ENCODE peak calls at places on chromosomes 13 and 19, in ten cellular contexts. X is adipocyte; M is Caco-2; G is naive thymus-derived CD4-positive, alpha-beta T cell; D is left ventricle myocardium inferior; C is sigmoid colon; H is psoas muscle; R is heart right ventricle; I is Karpas-422; S is ascending aorta. A is an unnamed sample. For H3K27me3, the result is how much of the 10 kb centered on the place peaks cover.

GRCh38 chr13:60509601-60510386 is 112.8 kb downstream of the TDRD3 start:
- DNase-seq in X (peak), M (no peak), G (no peak), D (no peak), C (no peak), H (no peak), R (no peak), I (no peak), S (no peak), A (peak)

GRCh38 chr19:19488041-19488874 is 27.1 kb downstream of the TSSK6 start:
- DNase-seq in X (no peak), M (no peak), G (no peak), D (no peak), C (no peak), H (peak), R (no peak), I (no peak), S (no peak), A (no peak)

GRCh38 chr13:113616991-113617749 is 32.6 kb downstream of the TFDP1 start:
- DNase-seq in X (peak), M (no peak), G (no peak), D (no peak), C (no peak), H (no peak), R (no peak), I (no peak), S (no peak), A (peak)

GRCh38 chr19:11659612-11660011 is 62.3 kb downstream of the ZNF627 start:
- DNase-seq in X (peak), M (peak), G (no peak), D (no peak), C (no peak), H (no peak), R (no peak), I (peak), S (no peak), A (peak)

GRCh38 chr13:41613984-41614581 is 156.7 kb downstream of the RGCC start:
- DNase-seq in X (peak), M (peak), G (no peak), D (peak), C (peak), H (peak), R (peak), I (no peak), S (peak), A (peak)

GRCh38 chr19:296476-297225 is 5.4 kb upstream of the PLPP2 start:
- DNase-seq in X (no peak), M (no peak), G (no peak), D (no peak), C (peak), H (peak), R (no peak), I (no peak), S (no peak), A (no peak)

GRCh38 chr19:55622242-55622969 is 2.0 kb downstream of the ZNF784 start:
- DNase-seq in X (no peak), M (no peak), G (no peak), D (no peak), C (no peak), H (peak), R (no peak), I (no peak), S (no peak), A (no peak)

GRCh38 chr13:109628251-109628699 is 158.1 kb downstream of the IRS2 start:
- DNase-seq in X (peak), M (no peak), G (no peak), D (no peak), C (no peak), H (no peak), R (no peak), I (no peak), S (no peak), A (peak)

GRCh38 chr19:32233091-32233490 is 112.3 kb upstream of the ZNF507 start:
- DNase-seq in X (no peak), M (no peak), G (no peak), D (no peak), C (no peak), H (no peak), R (no peak), I (no peak), S (no peak), A (no peak)

GRCh38 chr13:94154362-94154761 is 325.1 kb downstream of the DCT start:
- DNase-seq in X (peak), M (no peak), G (no peak), D (no peak), C (no peak), H (peak), R (no peak), I (no peak), S (peak), A (peak)

GRCh38 chr13:23547000-23547590 is 23.1 kb upstream of the TNFRSF19 start:
- DNase-seq in X (peak), M (no peak), G (no peak), D (peak), C (peak), H (peak), R (peak), I (no peak), S (no peak), A (peak)

GRCh38 chr19:46487178-46487801 is 8.4 kb downstream of the PNMA8B start:
- DNase-seq in X (no peak), M (no peak), G (no peak), D (no peak), C (no peak), H (no peak), R (no peak), I (no peak), S (no peak), A (no peak)
- H3K27me3 ChIP-seq in X (under half), M (under half), G (under half), D (half or more), C (half or more), H (half or more), R (half or more), I (under half), S (under half), A (under half)

GRCh38 chr13:99974939-99975561 is 3.5 kb upstream of the ZIC5 start:
- DNase-seq in X (no peak), M (no peak), G (peak), D (no peak), C (no peak), H (no peak), R (no peak), I (no peak), S (no peak), A (no peak)
- H3K27me3 ChIP-seq in X (half or more), M (under half), G (half or more), D (half or more), C (half or more), H (half or more), R (half or more), I (under half), S (half or more), A (half or more)

GRCh38 chr19:35858311-35858710 is 1.6 kb downstream of the KIRREL2 start:
- DNase-seq in X (no peak), M (no peak), G (no peak), D (no peak), C (no peak), H (no peak), R (no peak), I (no peak), S (no peak), A (no peak)
- H3K27me3 ChIP-seq in X (half or more), M (under half), G (under half), D (half or more), C (half or more), H (half or more), R (half or more), I (under half), S (under half), A (half or more)

GRCh38 chr13:111565400-111565799 is 245.0 kb downstream of the TEX29 start:
- DNase-seq in X (no peak), M (no peak), G (no peak), D (no peak), C (no peak), H (no peak), R (no peak), I (no peak), S (no peak), A (no peak)

GRCh38 chr13:111568290-111568689 is 247.8 kb downstream of the TEX29 start:
- DNase-seq in X (no peak), M (no peak), G (no peak), D (no peak), C (no peak), H (no peak), R (no peak), I (no peak), S (no peak), A (no peak)

GRCh38 chr13:111564657-111565056 is 244.2 kb downstream of the TEX29 start:
- DNase-seq in X (no peak), M (no peak), G (no peak), D (no peak), C (no peak), H (no peak), R (no peak), I (no peak), S (no peak), A (no peak)

GRCh38 chr13:111567637-111568036 is 247.2 kb downstream of the TEX29 start:
- DNase-seq in X (no peak), M (no peak), G (no peak), D (no peak), C (no peak), H (no peak), R (no peak), I (no peak), S (no peak), A (no peak)

GRCh38 chr13:111566567-111566966 is 246.1 kb downstream of the TEX29 start:
- DNase-seq in X (no peak), M (no peak), G (no peak), D (no peak), C (no peak), H (no peak), R (no peak), I (no peak), S (no peak), A (no peak)
- H3K27me3 ChIP-seq in X (under half), M (under half), G (under half), D (half or more), C (under half), H (under half), R (under half), I (under half), S (under half), A (under half)

GRCh38 chr19:17829855-17830566 is 8.7 kb upstream of the INSL3 start:
- DNase-seq in X (no peak), M (no peak), G (no peak), D (no peak), C (peak), H (no peak), R (no peak), I (no peak), S (no peak), A (peak)
- H3K27me3 ChIP-seq in X (under half), M (under half), G (under half), D (half or more), C (half or more), H (half or more), R (under half), I (under half), S (under half), A (under half)

A was measured in IMR-90.